ENCODE peak calls at places on chromosomes 16 and 17, in six cellular contexts. L is breast epithelium, Z is upper lobe of left lung, J is Peyer's patch, B is adrenal gland, E is transverse colon. X is an unnamed sample.

GRCh38 chr16:85173981-85174751 is 61.9 kb upstream of the CIBAR2 start:
- DNase-seq in J (no peak), E (peak; percentile 34), L (no peak), Z (no peak), B (peak; percentile 40), X (no peak)

GRCh38 chr17:10612957-10613744 is 44.0 kb downstream of the MYH3 start:
- DNase-seq in J (no peak), L (no peak), Z (no peak), E (no peak), B (no peak), X (no peak)

GRCh38 chr17:75652934-75653549 is 13.9 kb downstream of the RECQL5 start:
- DNase-seq in J (no peak), B (no peak), E (no peak), L (no peak), Z (no peak), X (no peak)

GRCh38 chr16:55280622-55281021 is 43.4 kb upstream of the IRX6 start:
- DNase-seq in B (no peak), E (no peak), J (no peak), Z (peak; percentile 10), L (no peak), X (no peak)

GRCh38 chr17:47264171-47264570 is 10.5 kb downstream of the ITGB3 start:
- DNase-seq in L (no peak), J (no peak), B (no peak), E (no peak), Z (no peak), X (no peak)

GRCh38 chr16:71929048-71929447 is 33.7 kb downstream of the IST1 start:
- DNase-seq in E (peak; percentile 26), L (no peak), J (no peak), B (no peak), Z (no peak), X (no peak)

GRCh38 chr16:19856120-19856519 is 28.5 kb downstream of the GPRC5B start:
- DNase-seq in L (no peak), J (no peak), Z (no peak), B (no peak), E (no peak), X (no peak)

GRCh38 chr16:424033-424622 is 1.3 kb upstream of the RAB11FIP3 start:
- DNase-seq in B (peak; percentile 66), Z (no peak), J (no peak), L (peak; percentile 94), E (peak; percentile 60), X (peak; percentile 92)

GRCh38 chr17:20955437-20956323 is 87.1 kb downstream of the USP22 start:
- DNase-seq in J (no peak), B (no peak), E (no peak), Z (no peak), L (no peak), X (peak; percentile 57)

GRCh38 chr17:82348866-82349265 is 10.2 kb upstream of the TEX19 start:
- DNase-seq in E (no peak), L (no peak), Z (no peak), B (no peak), J (no peak), X (no peak)

GRCh38 chr16:50747206-50747956 is 5.5 kb downstream of the CYLD start:
- DNase-seq in B (no peak), E (no peak), L (no peak), Z (no peak), J (no peak), X (no peak)

GRCh38 chr17:71899317-71899716 is 221.5 kb upstream of the SOX9 start:
- DNase-seq in E (no peak), J (no peak), B (no peak), L (no peak), Z (no peak), X (no peak)

GRCh38 chr17:83171661-83172060 is 92.3 kb downstream of the METRNL start:
- DNase-seq in E (no peak), J (peak; percentile 7), L (peak; percentile 13), Z (peak; percentile 69), B (peak; percentile 14), X (no peak)

GRCh38 chr17:61463068-61463980 is 11.1 kb downstream of the TBX4 start:
- DNase-seq in L (no peak), J (no peak), B (no peak), Z (peak; percentile 62), E (no peak), X (no peak)

GRCh38 chr17:76034433-76035185 is 7.5 kb upstream of the EVPL start:
- DNase-seq in E (no peak), J (no peak), B (no peak), L (no peak), Z (peak; percentile 64), X (no peak)

DNA sequence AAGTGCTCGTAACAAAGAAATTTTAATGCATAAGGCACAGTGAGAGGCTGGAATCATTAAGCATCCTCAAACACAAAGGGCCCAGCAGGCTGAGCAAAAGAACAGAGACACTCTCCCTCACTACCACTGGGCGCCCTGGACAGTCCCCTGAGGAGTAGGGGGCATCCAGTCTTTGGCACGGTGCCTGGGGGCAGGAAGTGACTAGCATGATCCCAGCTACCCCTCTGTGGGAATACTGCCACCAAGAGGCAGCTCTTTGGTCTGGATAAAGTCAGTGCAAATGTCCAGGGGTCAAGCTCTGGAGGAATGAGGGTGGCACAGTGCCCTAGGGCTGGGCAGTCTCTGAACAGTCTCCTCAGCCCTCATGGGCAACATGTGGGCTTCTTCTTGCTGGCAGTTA is 2.6 kb upstream of the PROCA1 start:
- DNase-seq in L (no peak), J (no peak), B (no peak), Z (no peak), E (no peak), X (peak; percentile 39)
- TF ChIP-seq CTCF in L (no peak), J (peak; percentile 13), B (no peak), Z (no peak), E (no peak), X (no peak)

DNA sequence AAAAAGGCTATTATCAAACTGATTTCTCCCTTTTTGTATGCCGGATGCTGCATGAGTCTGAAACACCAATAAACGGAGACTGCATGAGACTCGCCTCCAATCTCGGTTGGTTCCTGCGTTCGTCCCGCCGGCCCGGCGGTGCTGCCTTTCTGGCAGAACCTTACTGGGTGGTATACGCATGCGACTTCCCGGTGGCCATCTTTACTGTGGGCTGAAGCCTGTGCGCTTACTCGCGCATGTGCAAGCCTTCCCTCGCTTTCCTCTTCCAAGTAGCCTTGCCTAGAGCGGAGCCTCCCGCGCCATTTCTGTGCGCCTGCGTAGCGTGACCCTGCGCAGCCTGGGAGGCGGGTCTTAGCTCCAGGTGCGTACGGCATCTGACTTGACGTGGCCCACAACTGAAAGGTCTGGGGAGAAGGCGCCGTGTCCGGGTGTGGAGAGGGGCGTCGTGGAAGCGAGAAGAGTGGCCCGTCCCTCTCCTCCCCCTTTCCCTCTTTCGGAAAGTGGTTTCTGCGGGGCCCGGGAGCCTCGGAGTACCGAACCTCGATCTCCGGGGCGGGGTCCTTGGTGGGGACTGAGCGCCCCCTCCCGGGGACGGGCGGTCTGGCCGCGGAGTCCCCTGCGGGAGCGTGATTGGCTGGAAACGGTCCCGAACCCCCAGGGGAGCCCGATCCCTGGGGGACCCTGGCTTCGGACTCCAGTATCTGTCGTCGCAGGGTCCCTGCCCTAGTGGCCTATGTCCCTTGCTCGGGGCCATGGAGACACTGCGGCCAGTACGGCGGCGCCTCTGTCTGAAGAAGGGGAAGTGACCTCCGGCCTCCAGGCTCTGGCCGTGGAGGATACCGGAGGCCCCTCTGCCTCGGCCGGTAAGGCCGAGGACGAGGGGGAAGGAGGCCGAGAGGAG is at the start of gene PAGR1:
- DNase-seq in B (peak; percentile 98), J (peak; percentile 95), Z (peak; percentile 96), L (peak; percentile 99), E (peak; percentile 99), X (peak; percentile 99)
- TF ChIP-seq POLR2A in B (peak; percentile 79), J (peak; percentile 87), Z (peak; percentile 56), L (peak; percentile 48), E (peak; percentile 81), X (peak; percentile 74)

DNA sequence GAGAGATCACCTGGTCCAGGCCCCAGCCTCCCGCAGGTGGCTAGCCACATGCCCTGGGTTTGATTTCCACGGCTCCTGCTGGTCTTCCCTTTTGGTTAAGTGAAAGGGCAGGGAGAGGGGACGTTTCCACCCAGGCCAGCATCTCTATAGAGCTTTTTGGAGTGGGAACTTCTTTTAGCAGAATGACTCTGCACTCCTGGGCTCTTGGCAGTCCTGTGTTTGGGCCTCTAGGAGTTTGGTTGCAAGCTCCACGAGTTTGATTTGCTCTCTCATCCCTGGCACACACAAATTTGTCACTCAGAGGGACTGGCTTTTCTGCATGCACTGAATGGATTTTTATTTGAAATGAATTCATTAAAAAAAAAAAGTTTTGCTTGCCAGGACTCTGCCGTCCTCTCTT is 32.8 kb downstream of the MSI2 start:
- DNase-seq in E (no peak), L (no peak), J (no peak), B (no peak), Z (no peak), X (no peak)
- H3K4me3 ChIP-seq in E (no peak overlapping the region), L (no peak overlapping the region), J (no peak overlapping the region), B (no peak overlapping the region), Z (no peak overlapping the region), X (no peak overlapping the region)

GRCh38 chr17:79953335-79953734 is 82.3 kb downstream of the TBC1D16 start:
- DNase-seq in B (no peak), E (no peak), L (no peak), J (no peak), Z (no peak), X (no peak)

GRCh38 chr17:79956853-79957252 is 78.8 kb downstream of the TBC1D16 start:
- DNase-seq in J (no peak), Z (no peak), L (no peak), E (no peak), B (no peak), X (peak; percentile 6)

GRCh38 chr17:79954281-79955166 is 81.1 kb downstream of the TBC1D16 start:
- DNase-seq in J (no peak), L (no peak), B (no peak), Z (peak; percentile 62), E (no peak), X (no peak)

GRCh38 chr17:79955167-79955549 is 80.5 kb downstream of the TBC1D16 start:
- DNase-seq in Z (no peak), B (no peak), E (no peak), J (no peak), L (no peak), X (no peak)

DNA sequence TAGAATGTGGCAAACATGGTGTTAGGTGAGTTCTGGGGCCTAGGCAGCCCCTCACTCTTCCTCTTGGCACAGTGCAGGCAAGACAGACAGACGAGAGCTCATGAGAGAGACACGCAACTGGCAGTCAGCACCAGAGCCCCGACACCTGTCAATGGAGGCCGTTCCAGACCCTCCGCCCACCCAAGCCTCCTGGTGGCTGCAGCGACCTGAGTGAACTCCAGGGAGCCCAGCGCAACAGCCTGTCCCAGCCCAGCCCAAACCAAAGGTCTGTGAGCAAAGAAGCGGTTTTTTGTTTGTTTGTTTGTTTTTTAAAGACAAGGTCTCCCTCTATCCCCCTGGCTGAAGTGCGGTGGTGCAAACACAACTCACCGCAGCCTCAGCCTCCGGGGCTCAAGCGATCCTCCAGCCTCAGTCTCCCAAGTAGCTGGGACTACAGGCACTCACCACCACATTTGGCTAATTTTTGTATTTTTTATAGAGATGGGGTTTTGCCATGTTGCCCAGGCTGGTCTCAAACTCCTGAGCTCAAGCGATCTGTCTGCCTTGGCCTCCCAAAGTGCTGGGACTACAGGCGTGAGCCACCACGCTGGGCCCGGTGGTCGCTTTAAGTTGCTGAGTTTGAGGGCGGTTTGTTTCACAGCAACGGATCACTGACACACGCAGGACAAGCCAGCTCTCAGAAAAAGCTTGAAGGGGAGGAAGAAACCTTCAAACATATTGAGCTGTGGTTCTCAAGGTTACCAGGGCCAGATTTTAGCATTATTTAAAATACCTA is 79.5 kb downstream of the TBC1D16 start:
- DNase-seq in B (no peak), E (no peak), L (no peak), Z (no peak), J (no peak), X (peak; percentile 5)
- TF ChIP-seq CTCF in B (no peak), E (no peak), L (no peak), Z (no peak), J (no peak), X (no peak)

X was measured in uterus.